ENCODE peak calls at places on chromosome 15, in six cellular contexts. L, U, T, V, I and J are unnamed samples.

GRCh38 chr15:65787260-65787659 is 4.8 kb downstream of the DENND4A start:
- DNase-seq in L (no peak), U (no peak), T (no peak), V (no peak), I (no peak), J (no peak)

GRCh38 chr15:70519616-70520015 is 243.7 kb downstream of the UACA start:
- DNase-seq in L (no peak), U (no peak), T (no peak), V (no peak), I (no peak), J (no peak)

GRCh38 chr15:78675617-78676360 is 34.8 kb upstream of the CHRNB4 start:
- DNase-seq in L (no peak), U (no peak), T (no peak), V (no peak), I (no peak), J (no peak)

GRCh38 chr15:58383876-58384275 is 47.9 kb upstream of the LIPC start:
- DNase-seq in L (peak), U (peak), T (no peak), V (no peak), I (peak), J (no peak)

GRCh38 chr15:66503780-66504562 is 684 bp downstream of the RPL4 start:
- DNase-seq in L (no peak), U (no peak), T (peak), V (no peak), I (no peak), J (no peak)

GRCh38 chr15:51191072-51191665 is 96.5 kb upstream of the TNFAIP8L3 start:
- DNase-seq in L (no peak), U (no peak), T (no peak), V (no peak), I (no peak), J (no peak)

GRCh38 chr15:38868326-38869114 is 303.9 kb upstream of the RASGRP1 start:
- DNase-seq in L (no peak), U (no peak), T (no peak), V (peak), I (no peak), J (no peak)

GRCh38 chr15:35843453-35843852 is 297.5 kb upstream of the DPH6 start:
- DNase-seq in L (no peak), U (no peak), T (no peak), V (no peak), I (no peak), J (no peak)

GRCh38 chr15:36499751-36500389 is 79.6 kb upstream of the CDIN1 start:
- DNase-seq in L (no peak), U (no peak), T (no peak), V (no peak), I (no peak), J (no peak)

GRCh38 chr15:91522609-91523332 is 330.7 kb upstream of the SLCO3A1 start:
- DNase-seq in L (no peak), U (peak), T (no peak), V (no peak), I (no peak), J (no peak)

GRCh38 chr15:64354683-64355558 is 1.1 kb downstream of the CSNK1G1 start:
- DNase-seq in L (no peak), U (no peak), T (no peak), V (no peak), I (no peak), J (no peak)
- TF ChIP-seq CREB1 in L (no peak), U (no peak), T (no peak), V (no peak), I (no peak), J (no peak)

DNA sequence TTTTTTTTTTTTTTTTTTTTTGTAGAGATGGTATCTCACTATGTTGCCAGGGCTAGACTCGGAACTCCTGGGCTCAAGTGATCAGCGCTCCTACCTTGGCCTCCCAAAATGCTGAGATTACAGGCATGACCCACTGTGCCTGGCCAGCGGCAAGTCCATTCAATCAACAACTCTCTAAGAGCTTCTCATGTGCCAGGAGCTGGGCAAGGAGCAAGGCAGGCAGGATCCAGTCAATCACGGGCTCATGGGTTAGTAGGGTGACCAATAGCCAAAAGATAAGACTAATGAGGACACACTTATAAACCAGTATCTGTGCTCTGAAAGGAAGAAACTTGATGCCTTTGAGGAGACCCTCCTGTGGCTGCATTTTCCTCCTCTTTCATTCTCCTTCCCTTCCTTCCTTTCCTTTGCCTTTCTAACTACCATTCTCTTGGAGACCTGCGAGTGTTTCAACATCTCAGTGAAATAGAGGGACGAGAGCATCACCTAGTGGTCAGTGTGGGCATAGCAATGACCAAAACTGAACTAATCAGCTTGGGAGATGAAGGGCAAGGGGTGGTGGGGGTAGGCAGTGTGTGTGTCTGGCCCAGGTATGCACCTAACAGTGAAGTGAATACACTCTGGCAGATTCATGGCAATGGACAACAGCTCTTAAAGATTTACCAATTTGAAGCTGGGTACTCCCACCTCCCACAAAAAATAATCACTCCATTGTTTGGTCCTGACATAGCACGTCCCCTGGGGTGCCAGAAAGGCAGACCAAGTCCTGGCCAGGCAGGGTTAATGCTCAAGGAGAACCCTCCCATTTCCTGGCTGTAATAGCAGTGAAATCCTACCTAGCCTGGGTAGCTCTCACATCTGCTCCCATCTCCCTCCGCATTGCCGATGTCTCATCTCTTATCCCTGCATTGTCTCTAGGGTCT is 6.2 kb downstream of the RPP25 start:
- DNase-seq in L (peak), U (peak), T (peak), V (peak), I (no peak), J (peak)
- TF ChIP-seq CREB1 in L (no peak), U (no peak), T (no peak), V (no peak), I (peak), J (no peak)

DNA sequence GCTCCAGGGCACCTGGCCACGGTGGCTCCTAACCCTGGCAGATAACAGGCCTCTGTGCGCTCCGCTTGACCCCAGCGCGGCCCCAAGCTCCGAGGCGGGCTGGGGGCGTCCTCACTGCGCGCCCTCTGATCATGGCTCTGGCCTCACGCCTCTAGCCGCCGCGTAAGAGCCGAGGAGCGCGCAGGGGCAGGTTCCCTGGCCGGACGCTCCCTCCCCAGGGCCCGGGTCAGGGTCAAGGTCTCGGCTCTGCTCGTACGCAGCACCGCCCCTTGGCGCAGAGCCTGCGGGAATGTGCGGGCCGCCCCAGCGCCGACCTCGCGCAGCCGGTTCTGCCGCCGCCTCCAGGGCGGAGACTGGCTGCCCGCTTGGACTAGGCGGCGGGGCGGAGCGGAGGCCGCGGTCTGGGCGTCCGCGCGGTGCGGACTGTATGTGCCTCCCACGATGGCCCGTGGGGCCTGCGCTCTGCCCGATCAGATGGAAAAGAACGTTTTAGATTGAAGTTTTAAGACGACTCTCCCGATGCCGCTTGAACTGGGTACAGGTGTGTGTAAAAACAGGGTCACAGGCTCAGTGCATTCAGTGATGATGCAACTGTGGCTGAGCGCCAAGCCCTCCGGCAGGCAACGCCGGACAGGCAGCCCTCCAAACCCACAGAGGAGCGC is 40.8 kb downstream of the CHST14 start:
- DNase-seq in L (peak), U (peak), T (peak), V (peak), I (no peak), J (no peak)
- TF ChIP-seq CREB1 in L (peak), U (no peak), T (peak), V (no peak), I (peak), J (no peak)

GRCh38 chr15:75606026-75606425 is 19.5 kb downstream of the SNUPN start:
- DNase-seq in L (no peak), U (no peak), T (no peak), V (no peak), I (no peak), J (no peak)

DNA sequence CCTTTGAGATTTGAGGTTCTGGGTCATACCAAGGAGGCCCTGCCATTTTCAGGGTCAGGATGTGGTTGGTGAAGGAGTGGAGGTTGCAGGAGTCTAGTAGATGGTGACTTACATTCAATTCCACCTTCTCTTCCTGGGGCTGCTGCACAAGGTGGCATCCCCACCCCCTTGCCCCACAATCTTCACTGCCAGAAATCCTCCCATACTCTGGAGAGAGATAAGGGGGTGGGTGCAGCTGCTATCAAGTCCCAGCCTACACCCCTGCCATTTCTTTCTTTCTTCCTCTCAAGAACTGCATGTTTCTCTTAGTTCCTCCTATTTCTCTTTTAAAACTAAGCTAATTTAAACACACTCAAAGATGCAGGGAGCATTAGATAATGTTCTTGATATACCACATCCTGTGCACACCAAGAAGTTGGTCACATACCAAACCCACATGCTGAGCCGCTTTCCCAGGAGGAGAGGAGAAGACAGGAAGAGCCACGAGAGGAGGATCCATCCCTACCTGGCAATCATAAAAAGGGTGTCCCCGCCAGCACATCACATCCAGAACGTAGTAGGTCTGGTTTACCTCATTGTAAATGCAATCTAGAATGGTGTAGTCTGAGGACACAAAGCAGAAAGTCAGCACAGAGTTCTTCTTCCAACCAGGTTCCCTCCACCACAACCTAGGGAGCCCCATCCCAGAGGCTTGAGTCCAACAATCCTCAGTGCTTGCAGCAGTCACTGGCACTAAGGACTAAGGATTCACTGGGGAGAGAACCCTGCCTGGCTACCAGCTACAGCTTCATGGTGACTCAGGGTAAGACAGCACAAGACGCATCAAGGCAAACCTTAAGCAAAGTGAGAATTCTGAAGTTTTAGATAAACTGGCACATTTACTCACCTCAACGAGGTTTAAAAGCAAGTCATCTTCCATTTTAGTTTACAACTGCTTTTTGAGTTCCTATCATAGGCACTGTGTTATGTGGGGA is 18.5 kb downstream of the SNUPN start:
- DNase-seq in L (no peak), U (no peak), T (peak), V (no peak), I (no peak), J (no peak)
- TF ChIP-seq CREB1 in L (no peak), U (no peak), T (no peak), V (no peak), I (no peak), J (no peak)

GRCh38 chr15:61087601-61088000 is 141.5 kb downstream of the RORA start:
- DNase-seq in L (no peak), U (no peak), T (no peak), V (no peak), I (no peak), J (no peak)

GRCh38 chr15:61086001-61086400 is 143.1 kb downstream of the RORA start:
- DNase-seq in L (no peak), U (no peak), T (no peak), V (no peak), I (no peak), J (no peak)

GRCh38 chr15:61084944-61085367 is 144.1 kb downstream of the RORA start:
- DNase-seq in L (no peak), U (peak), T (no peak), V (no peak), I (no peak), J (no peak)

GRCh38 chr15:61088675-61089074 is 140.4 kb downstream of the RORA start:
- DNase-seq in L (no peak), U (no peak), T (no peak), V (no peak), I (no peak), J (no peak)

GRCh38 chr15:61086756-61087155 is 142.3 kb downstream of the RORA start:
- DNase-seq in L (no peak), U (no peak), T (no peak), V (no peak), I (no peak), J (no peak)
- TF ChIP-seq CREB1 in L (no peak), U (no peak), T (no peak), V (no peak), I (no peak), J (no peak)

GRCh38 chr15:76904461-76905012 is 603 bp downstream of the SCAPER start:
- DNase-seq in L (peak), U (peak), T (no peak), V (peak), I (no peak), J (no peak)
- TF ChIP-seq CREB1 in L (no peak), U (peak), T (no peak), V (no peak), I (no peak), J (no peak)

DNA sequence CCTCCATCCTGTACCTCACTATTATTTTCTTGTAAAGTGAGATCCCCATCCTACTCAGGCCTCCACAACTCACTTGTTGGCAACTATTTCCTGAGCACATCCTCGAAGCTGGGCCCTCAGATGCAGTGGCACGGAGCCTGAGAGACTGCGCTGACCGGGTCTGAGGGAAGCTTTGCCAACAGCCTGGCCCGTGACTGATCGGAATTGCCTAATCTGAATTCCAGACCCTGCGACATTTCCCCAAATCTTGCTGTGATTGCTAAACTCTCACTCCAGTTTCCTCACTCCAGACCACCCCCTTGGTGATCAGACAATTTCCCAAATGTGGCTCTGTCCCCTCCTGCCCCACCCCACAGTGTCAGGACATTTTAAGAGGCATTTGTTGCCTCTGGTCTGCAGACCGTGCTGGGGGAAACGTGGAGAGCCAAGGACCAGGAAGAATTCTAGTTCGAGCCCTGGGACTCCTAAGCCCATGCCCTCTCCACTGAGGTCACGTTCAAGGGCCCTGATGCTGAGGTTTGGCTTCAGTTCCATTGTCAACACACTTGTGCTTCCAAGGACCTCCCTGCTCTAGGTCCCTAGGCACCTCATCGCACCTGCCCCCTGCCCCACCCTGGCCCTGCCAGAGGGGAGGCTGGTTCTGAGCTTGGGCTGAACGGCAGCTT is 22.8 kb downstream of the KLHL25 start:
- DNase-seq in L (no peak), U (no peak), T (no peak), V (no peak), I (no peak), J (no peak)
- TF ChIP-seq CREB1 in L (no peak), U (no peak), T (no peak), V (no peak), I (no peak), J (no peak)

DNA sequence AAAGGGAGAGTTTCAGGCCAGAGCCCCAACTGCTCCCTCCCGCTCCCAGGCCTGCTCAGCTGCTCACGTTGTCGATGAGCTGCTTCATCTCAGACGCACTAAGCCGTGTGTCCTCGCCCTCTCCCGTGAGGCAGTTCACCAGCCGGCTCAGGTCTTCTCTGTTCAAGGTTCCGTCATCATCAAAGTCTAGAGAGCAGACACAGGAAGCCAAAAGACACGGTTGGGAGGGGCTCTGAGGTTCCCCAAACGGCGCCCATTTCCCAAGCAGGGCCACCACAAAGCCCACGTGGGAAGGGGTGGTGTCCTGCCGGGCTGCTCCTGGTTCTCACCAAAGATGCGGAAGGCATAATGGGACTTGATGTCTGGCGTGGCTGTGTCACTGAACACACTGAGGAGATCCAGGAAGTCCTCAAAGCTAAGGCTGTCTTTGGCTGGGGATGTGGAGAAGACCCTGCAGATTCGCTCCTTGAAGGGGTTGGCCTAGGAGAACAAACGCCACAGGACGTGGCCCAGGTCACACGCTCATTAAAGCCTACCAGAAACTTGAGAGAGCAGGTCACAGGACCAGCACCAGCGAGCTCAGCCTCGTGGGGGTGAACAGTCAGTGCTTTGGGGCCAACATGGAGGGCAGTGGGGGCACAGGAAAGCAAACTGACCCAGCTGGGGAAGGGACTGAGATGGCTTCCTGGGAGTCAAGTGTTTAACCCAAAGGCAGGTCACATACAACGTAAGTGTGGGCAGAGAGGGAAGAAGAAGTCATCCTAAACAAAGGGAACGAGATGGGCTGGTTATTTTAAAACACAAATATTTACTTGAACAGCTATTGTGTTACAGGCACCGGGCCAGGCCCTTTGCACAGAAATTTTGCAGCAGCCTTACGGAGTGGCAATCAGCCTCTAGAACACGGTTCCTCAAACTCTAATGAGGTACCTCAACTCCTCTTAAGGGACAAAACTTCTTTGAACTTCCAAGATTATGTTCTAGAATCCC is 2.4 kb downstream of the CIB1 start:
- DNase-seq in L (no peak), U (no peak), T (no peak), V (no peak), I (no peak), J (peak)
- TF ChIP-seq CREB1 in L (no peak), U (no peak), T (no peak), V (no peak), I (no peak), J (peak)

DNA sequence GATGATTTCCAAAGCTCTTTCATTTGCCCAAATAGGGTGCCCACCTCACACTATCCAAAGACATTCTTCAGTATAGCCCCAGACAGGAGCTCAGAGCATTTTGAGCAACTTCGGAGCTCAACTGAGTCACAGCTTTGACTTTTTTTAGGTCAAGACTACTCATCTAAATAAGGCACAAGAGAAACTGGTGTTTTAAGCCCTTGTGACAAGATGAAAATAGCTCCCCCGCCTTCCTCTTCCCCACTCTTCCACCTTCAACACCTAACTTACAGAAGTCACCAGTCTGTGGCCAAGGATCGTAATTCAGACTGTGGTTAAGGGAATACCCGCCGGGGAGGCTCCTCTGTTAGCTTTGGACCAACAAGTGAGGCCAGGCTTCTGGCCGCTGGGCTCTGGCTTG is 60.4 kb upstream of the CA12 start:
- DNase-seq in L (no peak), U (no peak), T (no peak), V (no peak), I (no peak), J (no peak)
- TF ChIP-seq CREB1 in L (no peak), U (no peak), T (no peak), V (no peak), I (no peak), J (no peak)